ENCODE peak calls at places on chromosomes 11 and 22, in eight cellular contexts. One of them, this sample, is unnamed.

GRCh38 chr11:121389651-121390050 is 62.5 kb upstream of the SORL1 start:
- DNase-seq in uterus: no peak
- DNase-seq in astrocyte of the spinal cord: peak
- DNase-seq in choroid plexus epithelial cell: peak
- DNase-seq in left ventricle myocardium inferior: peak
- DNase-seq in heart right ventricle: peak
- DNase-seq in Peyer's patch: no peak
- DNase-seq in CD8-positive, alpha-beta T cell: no peak
- DNase-seq in this sample: no peak

GRCh38 chr11:10087186-10087585 is 206.8 kb downstream of the SBF2 start:
- DNase-seq in uterus: no peak
- DNase-seq in astrocyte of the spinal cord: no peak
- DNase-seq in choroid plexus epithelial cell: peak
- DNase-seq in left ventricle myocardium inferior: no peak
- DNase-seq in heart right ventricle: no peak
- DNase-seq in Peyer's patch: no peak
- DNase-seq in CD8-positive, alpha-beta T cell: no peak
- DNase-seq in this sample: no peak

GRCh38 chr22:19456541-19456940 is 9.0 kb upstream of the C22orf39 start:
- DNase-seq in uterus: no peak
- DNase-seq in astrocyte of the spinal cord: no peak
- DNase-seq in choroid plexus epithelial cell: no peak
- DNase-seq in left ventricle myocardium inferior: no peak
- DNase-seq in heart right ventricle: no peak
- DNase-seq in Peyer's patch: no peak
- DNase-seq in CD8-positive, alpha-beta T cell: no peak
- DNase-seq in this sample: no peak

GRCh38 chr11:120780239-120780638 is 243.7 kb upstream of the TBCEL start:
- DNase-seq in uterus: no peak
- DNase-seq in astrocyte of the spinal cord: peak
- DNase-seq in choroid plexus epithelial cell: no peak
- DNase-seq in left ventricle myocardium inferior: no peak
- DNase-seq in heart right ventricle: no peak
- DNase-seq in Peyer's patch: no peak
- DNase-seq in CD8-positive, alpha-beta T cell: no peak
- DNase-seq in this sample: peak

GRCh38 chr11:76955459-76956114 is 78.6 kb upstream of the B3GNT6 start:
- DNase-seq in uterus: no peak
- DNase-seq in astrocyte of the spinal cord: no peak
- DNase-seq in choroid plexus epithelial cell: no peak
- DNase-seq in left ventricle myocardium inferior: no peak
- DNase-seq in heart right ventricle: no peak
- DNase-seq in Peyer's patch: no peak
- DNase-seq in CD8-positive, alpha-beta T cell: no peak
- DNase-seq in this sample: no peak

GRCh38 chr22:25976346-25976745 is 192.9 kb upstream of the SEZ6L start:
- DNase-seq in uterus: no peak
- DNase-seq in astrocyte of the spinal cord: no peak
- DNase-seq in choroid plexus epithelial cell: no peak
- DNase-seq in left ventricle myocardium inferior: no peak
- DNase-seq in heart right ventricle: no peak
- DNase-seq in Peyer's patch: no peak
- DNase-seq in CD8-positive, alpha-beta T cell: no peak
- DNase-seq in this sample: no peak

GRCh38 chr22:21816787-21817496 is 50.5 kb downstream of the MAPK1 start:
- DNase-seq in uterus: no peak
- DNase-seq in astrocyte of the spinal cord: peak
- DNase-seq in choroid plexus epithelial cell: peak
- DNase-seq in left ventricle myocardium inferior: no peak
- DNase-seq in heart right ventricle: peak
- DNase-seq in Peyer's patch: peak
- DNase-seq in CD8-positive, alpha-beta T cell: peak
- DNase-seq in this sample: peak

GRCh38 chr11:114040706-114041211 is 18.8 kb upstream of the ZBTB16 start:
- DNase-seq in uterus: peak
- DNase-seq in astrocyte of the spinal cord: peak
- DNase-seq in choroid plexus epithelial cell: peak
- DNase-seq in left ventricle myocardium inferior: no peak
- DNase-seq in heart right ventricle: no peak
- DNase-seq in Peyer's patch: no peak
- DNase-seq in CD8-positive, alpha-beta T cell: no peak
- DNase-seq in this sample: no peak

GRCh38 chr11:111351374-111352081 is 27.5 kb downstream of the POU2AF1 start:
- DNase-seq in uterus: no peak
- DNase-seq in astrocyte of the spinal cord: no peak
- DNase-seq in choroid plexus epithelial cell: no peak
- DNase-seq in left ventricle myocardium inferior: no peak
- DNase-seq in heart right ventricle: no peak
- DNase-seq in Peyer's patch: no peak
- DNase-seq in CD8-positive, alpha-beta T cell: no peak
- DNase-seq in this sample: peak

GRCh38 chr11:123122341-123122740 is 60.4 kb upstream of the HSPA8 start:
- DNase-seq in uterus: peak
- DNase-seq in astrocyte of the spinal cord: peak
- DNase-seq in choroid plexus epithelial cell: peak
- DNase-seq in left ventricle myocardium inferior: no peak
- DNase-seq in heart right ventricle: no peak
- DNase-seq in Peyer's patch: no peak
- DNase-seq in CD8-positive, alpha-beta T cell: no peak
- DNase-seq in this sample: peak

GRCh38 chr22:32590556-32590955 is 115.9 kb downstream of the FBXO7 start:
- DNase-seq in uterus: no peak
- DNase-seq in astrocyte of the spinal cord: peak
- DNase-seq in choroid plexus epithelial cell: peak
- DNase-seq in left ventricle myocardium inferior: no peak
- DNase-seq in heart right ventricle: no peak
- DNase-seq in Peyer's patch: no peak
- DNase-seq in CD8-positive, alpha-beta T cell: no peak
- DNase-seq in this sample: peak

GRCh38 chr11:79493555-79494171 is 52.8 kb upstream of the TENM4 start:
- DNase-seq in uterus: peak
- DNase-seq in astrocyte of the spinal cord: peak
- DNase-seq in choroid plexus epithelial cell: peak
- DNase-seq in left ventricle myocardium inferior: peak
- DNase-seq in heart right ventricle: peak
- DNase-seq in Peyer's patch: peak
- DNase-seq in CD8-positive, alpha-beta T cell: no peak
- DNase-seq in this sample: peak

GRCh38 chr11:129225190-129225589 is 33.1 kb upstream of the ARHGAP32 start:
- DNase-seq in uterus: no peak
- DNase-seq in astrocyte of the spinal cord: peak
- DNase-seq in choroid plexus epithelial cell: peak
- DNase-seq in left ventricle myocardium inferior: no peak
- DNase-seq in heart right ventricle: no peak
- DNase-seq in Peyer's patch: no peak
- DNase-seq in CD8-positive, alpha-beta T cell: no peak
- DNase-seq in this sample: peak

GRCh38 chr11:86802601-86803051 is 2.3 kb downstream of the PRSS23 start:
- DNase-seq in uterus: no peak
- DNase-seq in astrocyte of the spinal cord: peak
- DNase-seq in choroid plexus epithelial cell: peak
- DNase-seq in left ventricle myocardium inferior: no peak
- DNase-seq in heart right ventricle: no peak
- DNase-seq in Peyer's patch: no peak
- DNase-seq in CD8-positive, alpha-beta T cell: no peak
- DNase-seq in this sample: peak

GRCh38 chr11:119120639-119121007 is 757 bp upstream of the HINFP start:
- DNase-seq in uterus: no peak
- DNase-seq in astrocyte of the spinal cord: peak
- DNase-seq in choroid plexus epithelial cell: peak
- DNase-seq in left ventricle myocardium inferior: no peak
- DNase-seq in heart right ventricle: no peak
- DNase-seq in Peyer's patch: no peak
- DNase-seq in CD8-positive, alpha-beta T cell: no peak
- DNase-seq in this sample: peak

GRCh38 chr11:7197469-7197868 is 54.2 kb upstream of the SYT9 start:
- DNase-seq in uterus: no peak
- DNase-seq in astrocyte of the spinal cord: no peak
- DNase-seq in choroid plexus epithelial cell: no peak
- DNase-seq in left ventricle myocardium inferior: no peak
- DNase-seq in heart right ventricle: no peak
- DNase-seq in Peyer's patch: no peak
- DNase-seq in CD8-positive, alpha-beta T cell: no peak
- DNase-seq in this sample: no peak

GRCh38 chr22:45430871-45431270 is 17.4 kb downstream of the RIBC2 start:
- DNase-seq in uterus: peak
- DNase-seq in astrocyte of the spinal cord: no peak
- DNase-seq in choroid plexus epithelial cell: no peak
- DNase-seq in left ventricle myocardium inferior: no peak
- DNase-seq in heart right ventricle: no peak
- DNase-seq in Peyer's patch: no peak
- DNase-seq in CD8-positive, alpha-beta T cell: no peak
- DNase-seq in this sample: no peak
- TF ChIP-seq CTCF in uterus: no peak
- TF ChIP-seq CTCF in astrocyte of the spinal cord: no peak
- TF ChIP-seq CTCF in choroid plexus epithelial cell: no peak
- TF ChIP-seq CTCF in left ventricle myocardium inferior: no peak
- TF ChIP-seq CTCF in heart right ventricle: no peak
- TF ChIP-seq CTCF in Peyer's patch: no peak
- TF ChIP-seq CTCF in CD8-positive, alpha-beta T cell: no peak
- TF ChIP-seq CTCF in this sample: no peak

DNA sequence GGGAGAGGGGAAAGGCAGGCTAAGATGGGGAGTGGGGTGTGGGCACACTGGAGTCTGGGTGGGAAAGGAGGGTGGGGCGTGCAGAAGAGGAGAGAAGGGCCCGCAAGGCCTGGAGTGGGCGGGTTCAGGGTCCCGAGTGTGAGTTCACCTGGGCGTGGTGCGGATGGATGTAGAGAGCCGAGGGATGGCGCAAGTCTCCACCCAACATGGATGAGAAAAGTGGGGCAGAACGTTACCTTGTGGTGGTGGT is 364 bp upstream of the ABCC8 start:
- DNase-seq in uterus: no peak
- DNase-seq in astrocyte of the spinal cord: no peak
- DNase-seq in choroid plexus epithelial cell: no peak
- DNase-seq in left ventricle myocardium inferior: no peak
- DNase-seq in heart right ventricle: no peak
- DNase-seq in Peyer's patch: no peak
- DNase-seq in CD8-positive, alpha-beta T cell: no peak
- DNase-seq in this sample: no peak
- H3K4me3 ChIP-seq in uterus: no peak
- H3K4me3 ChIP-seq in astrocyte of the spinal cord: no peak
- H3K4me3 ChIP-seq in choroid plexus epithelial cell: no peak
- H3K4me3 ChIP-seq in left ventricle myocardium inferior: peak
- H3K4me3 ChIP-seq in heart right ventricle: no peak
- H3K4me3 ChIP-seq in Peyer's patch: no peak
- H3K4me3 ChIP-seq in CD8-positive, alpha-beta T cell: no peak
- H3K4me3 ChIP-seq in this sample: no peak

DNA sequence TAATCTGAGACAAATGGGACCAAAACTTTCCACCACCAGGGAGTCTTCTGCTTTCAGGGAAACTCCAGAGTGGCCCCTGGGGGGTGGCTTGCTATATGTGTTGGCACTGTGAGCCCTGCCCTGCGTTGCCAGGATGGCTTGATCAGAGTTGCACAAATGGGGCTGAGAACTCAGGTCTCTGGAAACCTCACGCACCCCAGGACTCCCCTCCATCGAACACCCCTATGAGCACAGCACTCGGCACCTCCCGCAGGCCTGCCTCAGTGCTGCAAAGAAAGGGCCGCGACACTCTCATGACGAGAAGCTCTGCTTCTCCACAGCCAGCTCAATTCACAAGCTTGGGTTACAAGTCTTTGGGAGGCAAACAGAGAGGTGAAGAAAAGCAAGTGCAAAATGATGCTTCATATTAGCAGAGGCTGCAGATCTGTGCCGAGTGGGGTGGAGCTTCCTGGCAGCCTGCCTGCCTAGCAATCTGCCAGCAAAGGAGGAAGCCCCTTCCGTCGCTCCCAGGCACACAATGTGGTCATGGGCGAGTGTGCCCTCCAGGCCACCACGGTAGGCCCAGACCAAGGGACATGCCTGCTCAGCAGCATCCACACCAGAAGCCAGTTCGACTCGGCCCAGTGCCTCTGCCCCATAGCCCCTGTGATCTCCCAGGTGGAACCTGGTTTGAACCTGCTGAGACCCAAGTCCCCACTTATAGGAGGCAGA is 55.7 kb downstream of the MYH9 start:
- DNase-seq in uterus: peak
- DNase-seq in astrocyte of the spinal cord: peak
- DNase-seq in choroid plexus epithelial cell: peak
- DNase-seq in left ventricle myocardium inferior: peak
- DNase-seq in heart right ventricle: peak
- DNase-seq in Peyer's patch: peak
- DNase-seq in CD8-positive, alpha-beta T cell: peak
- DNase-seq in this sample: peak
- TF ChIP-seq CTCF in uterus: no peak
- TF ChIP-seq CTCF in astrocyte of the spinal cord: no peak
- TF ChIP-seq CTCF in choroid plexus epithelial cell: no peak
- TF ChIP-seq CTCF in left ventricle myocardium inferior: no peak
- TF ChIP-seq CTCF in heart right ventricle: no peak
- TF ChIP-seq CTCF in Peyer's patch: no peak
- TF ChIP-seq CTCF in CD8-positive, alpha-beta T cell: no peak
- TF ChIP-seq CTCF in this sample: no peak

GRCh38 chr11:16395601-16396000 is 39.3 kb upstream of the SOX6 start:
- DNase-seq in uterus: no peak
- DNase-seq in astrocyte of the spinal cord: no peak
- DNase-seq in choroid plexus epithelial cell: no peak
- DNase-seq in left ventricle myocardium inferior: no peak
- DNase-seq in heart right ventricle: no peak
- DNase-seq in Peyer's patch: no peak
- DNase-seq in CD8-positive, alpha-beta T cell: no peak
- DNase-seq in this sample: no peak
- H3K4me3 ChIP-seq in uterus: no peak
- H3K4me3 ChIP-seq in astrocyte of the spinal cord: no peak
- H3K4me3 ChIP-seq in choroid plexus epithelial cell: no peak
- H3K4me3 ChIP-seq in left ventricle myocardium inferior: no peak
- H3K4me3 ChIP-seq in heart right ventricle: no peak
- H3K4me3 ChIP-seq in Peyer's patch: peak
- H3K4me3 ChIP-seq in CD8-positive, alpha-beta T cell: no peak
- H3K4me3 ChIP-seq in this sample: no peak

This sample was measured in fibroblast of the aortic adventitia.